ENCODE peak calls at places on chromosome 4, in eight cellular contexts. K is globus pallidus, Z is NCI-H1092, Y is non-pigmented ciliary epithelial cell, G is mesenteric fat pad, C is GOT3, V is LoVo, P is IMR-90. W is an unnamed sample.

GRCh38 chr4:153792007-153792892 is 3.4 kb upstream of the SFRP2 start:
- DNase-seq in G (no peak), Z (no peak), V (no peak), Y (no peak), K (peak; percentile 25), C (no peak), P (no peak), W (no peak)

GRCh38 chr4:5503295-5503694 is 205.1 kb downstream of the EVC2 start:
- DNase-seq in P (no peak), V (no peak), Z (no peak), C (no peak), G (no peak), Y (no peak), K (no peak), W (no peak)

GRCh38 chr4:26978387-26979071 is 117.9 kb downstream of the STIM2 start:
- DNase-seq in Z (no peak), V (no peak), K (no peak), Y (no peak), C (no peak), G (no peak), P (no peak), W (no peak)

GRCh38 chr4:26772096-26772495 is 88.5 kb upstream of the STIM2 start:
- DNase-seq in P (no peak), Z (peak; percentile 15), G (no peak), Y (no peak), K (no peak), V (no peak), C (no peak), W (no peak)

GRCh38 chr4:87419578-87420249 is 2.7 kb upstream of the NUDT9 start:
- DNase-seq in Z (no peak), P (no peak), K (no peak), G (no peak), V (no peak), Y (no peak), C (no peak), W (no peak)

GRCh38 chr4:9999956-10000551 is 21.2 kb downstream of the SLC2A9 start:
- DNase-seq in K (no peak), C (no peak), G (no peak), Z (no peak), V (no peak), P (peak; percentile 17), Y (no peak), W (no peak)

GRCh38 chr4:110472583-110473329 is 3.2 kb upstream of the ENPEP start:
- DNase-seq in P (no peak), Y (no peak), Z (no peak), G (no peak), V (no peak), K (no peak), C (no peak), W (no peak)

GRCh38 chr4:183588169-183588675 is 70.8 kb downstream of the RWDD4 start:
- DNase-seq in K (peak; percentile 13), G (no peak), Y (no peak), C (no peak), P (peak; percentile 51), V (no peak), Z (no peak), W (peak; percentile 74)

W was measured in skeletal muscle cell.